ENCODE peak calls at places on chromosomes 6 and 20, in six cellular contexts. L, T, I, H, A and P are unnamed samples.

GRCh38 chr6:134495893-134496253 is 178.0 kb upstream of the SGK1 start:
- DNase-seq in I (no peak), L (no peak), A (no peak), T (no peak), H (no peak), P (no peak)

GRCh38 chr6:51619042-51619799 is 468.2 kb downstream of the PKHD1 start:
- DNase-seq in L (no peak), A (no peak), H (no peak), I (no peak), T (no peak), P (no peak)

GRCh38 chr6:150567360-150567759 is 32.3 kb upstream of the PLEKHG1 start:
- DNase-seq in A (no peak), L (no peak), T (no peak), H (no peak), I (peak; percentile 24), P (no peak)

GRCh38 chr20:25487306-25487705 is 79.8 kb downstream of the GINS1 start:
- DNase-seq in H (no peak), I (no peak), A (no peak), L (no peak), T (no peak), P (no peak)

GRCh38 chr6:169701218-169701952 is 444 bp downstream of the WDR27 start:
- DNase-seq in T (no peak), I (no peak), A (no peak), L (peak; percentile 59), H (no peak), P (no peak)

GRCh38 chr20:14612389-14612788 is 275.0 kb upstream of the FLRT3 start:
- DNase-seq in T (no peak), H (no peak), I (no peak), L (no peak), A (no peak), P (no peak)

GRCh38 chr20:50354690-50355592 is 155.2 kb upstream of the PTPN1 start:
- DNase-seq in T (no peak), I (no peak), L (peak; percentile 49), H (no peak), A (no peak), P (no peak)

GRCh38 chr6:6866656-6867390 is 240.9 kb upstream of the RREB1 start:
- DNase-seq in I (no peak), L (no peak), T (no peak), H (no peak), A (no peak), P (no peak)

GRCh38 chr20:63453029-63453523 is 19.4 kb downstream of the KCNQ2 start:
- DNase-seq in T (peak; percentile 74), I (peak; percentile 29), L (peak; percentile 25), A (no peak), H (no peak), P (no peak)

GRCh38 chr6:132952998-132953397 is 138.6 kb downstream of the RPS12 start:
- DNase-seq in I (no peak), H (no peak), L (no peak), A (no peak), T (no peak), P (no peak)

GRCh38 chr20:37071481-37071911 is 24.3 kb downstream of the RBL1 start:
- DNase-seq in H (no peak), T (no peak), A (peak; percentile 24), I (no peak), L (no peak), P (no peak)

GRCh38 chr20:60687213-60687612 is 564.8 kb upstream of the CDH4 start:
- DNase-seq in I (no peak), H (no peak), L (no peak), A (no peak), T (no peak), P (no peak)

GRCh38 chr6:131303338-131303954 is 168.2 kb downstream of the AKAP7 start:
- DNase-seq in H (no peak), T (no peak), I (no peak), L (no peak), A (no peak), P (no peak)

GRCh38 chr6:26172496-26172958 is 85.3 kb downstream of the HFE start:
- DNase-seq in I (no peak), A (no peak), T (no peak), H (no peak), L (peak; percentile 66), P (no peak)

GRCh38 chr6:90131091-90131490 is 165.6 kb downstream of the BACH2 start:
- DNase-seq in I (no peak), A (no peak), T (no peak), H (no peak), L (no peak), P (no peak)

GRCh38 chr6:89291256-89291819 is 23.8 kb downstream of the GABRR2 start:
- DNase-seq in L (no peak), I (peak; percentile 20), T (no peak), A (no peak), H (no peak), P (no peak)

GRCh38 chr20:4809707-4810106 is 88.0 kb downstream of the PRND start:
- DNase-seq in H (no peak), L (no peak), T (no peak), I (no peak), A (peak; percentile 49), P (no peak)

GRCh38 chr6:21595951-21596378 is 2.4 kb downstream of the SOX4 start:
- DNase-seq in L (no peak), A (no peak), I (no peak), H (no peak), T (no peak), P (no peak)

GRCh38 chr6:2502096-2502997 is 248.4 kb downstream of the MYLK4 start:
- DNase-seq in A (no peak), T (no peak), L (no peak), I (peak; percentile 18), H (no peak), P (no peak)

GRCh38 chr6:5958948-5959347 is 47.8 kb downstream of the NRN1 start:
- DNase-seq in L (no peak), I (no peak), T (no peak), H (no peak), A (no peak), P (no peak)

GRCh38 chr6:107853226-107853625 is 29.1 kb upstream of the SCML4 start:
- DNase-seq in T (no peak), L (no peak), I (no peak), A (no peak), H (no peak), P (no peak)

GRCh38 chr6:117440558-117441525 is 15.1 kb upstream of the ROS1 start:
- DNase-seq in A (no peak), I (no peak), T (no peak), H (no peak), L (no peak), P (no peak)

GRCh38 chr6:157952751-157953479 is 28.7 kb upstream of the SYNJ2 start:
- DNase-seq in A (no peak), H (no peak), I (peak; percentile 36), T (no peak), L (no peak), P (no peak)

GRCh38 chr6:157951828-157952227 is 29.8 kb upstream of the SYNJ2 start:
- DNase-seq in T (no peak), L (no peak), I (no peak), A (no peak), H (no peak), P (no peak)

GRCh38 chr6:157955675-157956074 is 26.0 kb upstream of the SYNJ2 start:
- DNase-seq in L (no peak), A (no peak), H (no peak), T (no peak), I (peak; percentile 47), P (no peak)

GRCh38 chr6:157954150-157955117 is 27.2 kb upstream of the SYNJ2 start:
- DNase-seq in I (peak; percentile 95), L (no peak), A (no peak), H (no peak), T (no peak), P (no peak)

GRCh38 chr6:157953580-157954091 is 28.0 kb upstream of the SYNJ2 start:
- DNase-seq in T (no peak), L (no peak), H (no peak), I (peak; percentile 39), A (no peak), P (no peak)
- TF ChIP-seq POLR2AphosphoS5 in T (no peak), L (no peak), H (no peak), I (no peak), A (no peak), P (no peak)

DNA sequence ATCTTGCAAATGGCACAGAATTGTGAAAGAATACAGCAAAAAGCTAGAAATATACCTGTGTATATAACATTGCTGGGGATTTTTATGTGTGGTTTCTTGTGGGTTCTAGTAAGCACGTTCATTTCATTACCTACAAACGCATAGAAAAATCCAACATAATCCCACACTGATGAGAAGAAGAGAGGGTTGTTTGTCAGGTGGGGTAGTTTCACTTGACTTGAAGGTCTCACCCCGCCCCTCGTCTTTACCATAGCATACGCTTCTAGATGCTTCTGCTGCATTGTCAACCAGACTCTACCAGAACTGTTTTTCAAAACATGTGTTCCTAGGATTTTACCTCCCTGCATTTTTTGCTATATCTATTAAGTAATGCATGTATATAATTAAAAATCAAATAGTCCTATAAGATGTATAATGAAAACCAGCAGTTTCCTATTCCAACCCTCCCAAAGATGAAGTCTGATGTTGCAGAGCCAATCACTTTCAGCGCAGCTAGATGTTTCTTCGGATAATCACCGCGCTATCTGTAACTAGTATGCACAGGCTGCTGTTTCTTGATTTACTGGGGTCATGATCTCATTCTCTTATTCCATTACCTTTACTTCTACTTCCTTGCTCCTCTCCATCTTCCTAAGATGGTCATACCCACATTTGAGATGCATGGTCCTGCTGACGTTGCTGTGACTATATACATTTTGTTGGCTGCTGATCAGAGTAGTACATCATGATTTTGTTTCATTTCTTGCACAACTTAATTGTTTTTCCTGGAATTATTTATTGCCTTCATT is 283.9 kb upstream of the TAB2 start:
- DNase-seq in T (no peak), H (no peak), L (no peak), A (peak; percentile 78), I (no peak), P (no peak)
- TF ChIP-seq TAF1 in T (no peak), H (no peak), L (no peak), A (no peak), I (no peak), P (no peak)

GRCh38 chr6:34809914-34810882 is 18.3 kb downstream of the BLTP3A start:
- DNase-seq in H (no peak), A (no peak), T (no peak), I (no peak), L (no peak), P (no peak)
- TF ChIP-seq POLR2A in H (no peak), A (no peak), T (no peak), I (no peak), L (no peak), P (no peak)

GRCh38 chr6:16402501-16402900 is 164.1 kb downstream of the GMPR start:
- DNase-seq in L (no peak), I (no peak), A (no peak), T (no peak), H (no peak), P (no peak)
- TF ChIP-seq POLR2AphosphoS5 in L (no peak), I (no peak), A (no peak), T (no peak), H (no peak), P (no peak)

GRCh38 chr6:109671721-109672120 is 19.3 kb downstream of the AK9 start:
- DNase-seq in T (no peak), L (no peak), I (peak; percentile 10), H (no peak), A (no peak), P (no peak)
- TF ChIP-seq TAF1 in T (no peak), L (no peak), I (no peak), H (no peak), A (no peak), P (no peak)